ENCODE peak calls at places on chromosomes 2 and 18, in six cellular contexts. F is GM13976; P is effector CD4-positive, alpha-beta T cell; Z is kidney glomerular epithelial cell; U is EL; J is neural crest cell. D is an unnamed sample.

GRCh38 chr2:106073608-106074406 is 120.3 kb downstream of the UXS1 start:
- DNase-seq in Z (no peak), F (no peak), U (no peak), P (no peak), J (no peak), D (no peak)

GRCh38 chr2:240598311-240598911 is 11.9 kb downstream of the CAPN10 start:
- DNase-seq in Z (no peak), J (no peak), F (no peak), U (no peak), P (no peak), D (no peak)

GRCh38 chr18:42048150-42048549 is 93.1 kb downstream of the PIK3C3 start:
- DNase-seq in F (no peak), Z (peak; percentile 68), P (no peak), J (no peak), U (peak; percentile 89), D (peak; percentile 67)

GRCh38 chr2:209269024-209269423 is 154.8 kb upstream of the MAP2 start:
- DNase-seq in P (no peak), Z (no peak), F (no peak), U (no peak), J (no peak), D (no peak)

GRCh38 chr2:10084567-10084910 is 4.3 kb upstream of the CYS1 start:
- DNase-seq in P (no peak), U (no peak), F (no peak), J (no peak), Z (no peak), D (no peak)

GRCh38 chr2:20781656-20782265 is 41.1 kb downstream of the LDAH start:
- DNase-seq in F (peak; percentile 24), U (peak; percentile 26), P (no peak), Z (no peak), J (no peak), D (peak; percentile 53)

GRCh38 chr2:234251326-234252271 is 201.1 kb downstream of the SPP2 start:
- DNase-seq in F (no peak), Z (peak; percentile 87), P (no peak), J (no peak), U (peak; percentile 95), D (peak; percentile 88)

GRCh38 chr18:22601481-22601880 is 183.8 kb upstream of the CTAGE1 start:
- DNase-seq in Z (no peak), U (peak; percentile 52), P (no peak), F (no peak), J (no peak), D (no peak)

GRCh38 chr18:45916302-45916701 is 50.8 kb downstream of the EPG5 start:
- DNase-seq in F (no peak), P (no peak), U (no peak), J (no peak), Z (no peak), D (no peak)

GRCh38 chr2:155485141-155485842 is 786.8 kb downstream of the KCNJ3 start:
- DNase-seq in J (no peak), F (no peak), P (no peak), U (no peak), Z (no peak), D (no peak)

GRCh38 chr2:233133239-233133638 is 73.1 kb downstream of the INPP5D start:
- DNase-seq in P (no peak), F (no peak), Z (no peak), U (no peak), J (no peak), D (no peak)

GRCh38 chr2:40164736-40165502 is 287.0 kb downstream of the SLC8A1 start:
- DNase-seq in Z (no peak), U (no peak), P (no peak), J (no peak), F (no peak), D (no peak)

GRCh38 chr2:95260028-95261023 is 13.9 kb upstream of the PROM2 start:
- DNase-seq in F (no peak), U (no peak), J (no peak), P (no peak), Z (no peak), D (no peak)

GRCh38 chr18:74457043-74457742 is at the start of gene DIPK1C:
- DNase-seq in J (no peak), P (no peak), U (no peak), F (no peak), Z (no peak), D (no peak)

GRCh38 chr2:192151848-192152247 is 42.9 kb downstream of the TMEFF2 start:
- DNase-seq in F (no peak), Z (peak; percentile 11), U (peak; percentile 62), P (no peak), J (no peak), D (peak; percentile 39)

GRCh38 chr2:230457793-230458192 is 41.8 kb downstream of the SP100 start:
- DNase-seq in P (no peak), F (no peak), J (no peak), U (no peak), Z (no peak), D (no peak)

GRCh38 chr2:44257781-44258180 is 17.5 kb upstream of the SLC3A1 start:
- DNase-seq in J (no peak), Z (no peak), P (no peak), U (no peak), F (no peak), D (no peak)

GRCh38 chr2:6909431-6910385 is 7.5 kb upstream of the RNF144A start:
- DNase-seq in F (peak; percentile 57), U (no peak), Z (no peak), P (no peak), J (no peak), D (no peak)

GRCh38 chr2:62409442-62409841 is 96.6 kb downstream of the TMEM17 start:
- DNase-seq in J (no peak), Z (no peak), P (no peak), F (no peak), U (peak; percentile 20), D (no peak)

GRCh38 chr18:50665519-50665918 is 105.6 kb downstream of the MAPK4 start:
- DNase-seq in U (no peak), P (no peak), J (no peak), Z (no peak), F (no peak), D (no peak)